ENCODE peak calls at places on chromosome 5, in six cellular contexts. One of them, this sample, is unnamed.

GRCh38 chr5:32283539-32284377 is 29.0 kb downstream of the MTMR12 start:
- DNase-seq in amygdala: no peak
- DNase-seq in A172: no peak
- DNase-seq in endothelial cell of umbilical vein: peak
- DNase-seq in mesenchymal stem cell: peak
- DNase-seq in HEK293T: no peak
- DNase-seq in this sample: no peak

GRCh38 chr5:174229640-174230350 is 184.3 kb downstream of the NSG2 start:
- DNase-seq in HEK293T: no peak
- DNase-seq in mesenchymal stem cell: no peak
- DNase-seq in endothelial cell of umbilical vein: no peak
- DNase-seq in A172: peak
- DNase-seq in amygdala: no peak
- DNase-seq in this sample: peak

GRCh38 chr5:446864-447263 is 3.9 kb downstream of the EXOC3 start:
- DNase-seq in amygdala: no peak
- DNase-seq in HEK293T: peak
- DNase-seq in A172: peak
- DNase-seq in endothelial cell of umbilical vein: peak
- DNase-seq in mesenchymal stem cell: peak
- DNase-seq in this sample: peak

GRCh38 chr5:97150401-97150800 is 8.0 kb upstream of the LIX1 start:
- DNase-seq in A172: no peak
- DNase-seq in mesenchymal stem cell: no peak
- DNase-seq in HEK293T: no peak
- DNase-seq in amygdala: no peak
- DNase-seq in endothelial cell of umbilical vein: no peak
- DNase-seq in this sample: no peak

GRCh38 chr5:151924564-151925395 is at the start of gene GLRA1:
- DNase-seq in endothelial cell of umbilical vein: peak
- DNase-seq in amygdala: peak
- DNase-seq in A172: peak
- DNase-seq in mesenchymal stem cell: peak
- DNase-seq in HEK293T: peak
- DNase-seq in this sample: peak

GRCh38 chr5:23820764-23821471 is 313.5 kb downstream of the PRDM9 start:
- DNase-seq in endothelial cell of umbilical vein: no peak
- DNase-seq in mesenchymal stem cell: peak
- DNase-seq in HEK293T: peak
- DNase-seq in amygdala: no peak
- DNase-seq in A172: peak
- DNase-seq in this sample: peak

GRCh38 chr5:25662610-25663009 is 1017.8 kb upstream of the CDH10 start:
- DNase-seq in A172: no peak
- DNase-seq in mesenchymal stem cell: no peak
- DNase-seq in endothelial cell of umbilical vein: no peak
- DNase-seq in amygdala: no peak
- DNase-seq in HEK293T: no peak
- DNase-seq in this sample: no peak

GRCh38 chr5:73996181-73996770 is 370.3 kb downstream of the ARHGEF28 start:
- DNase-seq in A172: no peak
- DNase-seq in HEK293T: no peak
- DNase-seq in amygdala: no peak
- DNase-seq in mesenchymal stem cell: no peak
- DNase-seq in endothelial cell of umbilical vein: no peak
- DNase-seq in this sample: no peak

GRCh38 chr5:126414874-126415502 is 8.2 kb upstream of the GRAMD2B start:
- DNase-seq in amygdala: no peak
- DNase-seq in A172: no peak
- DNase-seq in mesenchymal stem cell: peak
- DNase-seq in endothelial cell of umbilical vein: peak
- DNase-seq in HEK293T: no peak
- DNase-seq in this sample: peak

GRCh38 chr5:80076131-80077101 is 41.3 kb downstream of the THBS4 start:
- DNase-seq in A172: peak
- DNase-seq in mesenchymal stem cell: peak
- DNase-seq in endothelial cell of umbilical vein: no peak
- DNase-seq in amygdala: no peak
- DNase-seq in HEK293T: no peak
- DNase-seq in this sample: peak

This sample was measured in fibroblast of lung.